ENCODE peak calls at places on chromosomes 3 and 15, in nine cellular contexts. O is spleen, I is thyroid gland, L is osteoblast, Z is A673, S is SJSA1, X is fibroblast of lung, Y is stomach, E is IMR-90. M is an unnamed sample.

GRCh38 chr3:189841474-189842205 is 210.5 kb downstream of the TP63 start:
- DNase-seq in O (no peak), I (no peak), L (peak; percentile 37), Z (no peak), S (no peak), X (peak; percentile 2), Y (no peak), E (peak; percentile 64), M (no peak)

GRCh38 chr3:181623924-181624694 is 87.6 kb upstream of the SOX2 start:
- DNase-seq in O (no peak), I (peak; percentile 56), L (no peak), Z (no peak), S (peak; percentile 70), X (no peak), Y (no peak), E (no peak), M (no peak)

GRCh38 chr3:4821975-4822374 is 157.3 kb upstream of the BHLHE40 start:
- DNase-seq in O (peak; percentile 87), I (peak; percentile 34), L (no peak), Z (no peak), S (no peak), X (no peak), Y (peak; percentile 43), E (no peak), M (no peak)

GRCh38 chr3:46503194-46503924 is 5.6 kb downstream of the RTP3 start:
- DNase-seq in O (no peak), I (no peak), L (no peak), Z (no peak), S (no peak), X (peak; percentile 58), Y (no peak), E (peak; percentile 23), M (no peak)

GRCh38 chr3:11136116-11136515 is 18.2 kb upstream of the HRH1 start:
- DNase-seq in O (no peak), I (no peak), L (no peak), Z (no peak), S (peak; percentile 32), X (peak; percentile 69), Y (no peak), E (peak; percentile 61), M (no peak)

GRCh38 chr3:31132132-31132769 is 237.8 kb upstream of the GADL1 start:
- DNase-seq in O (no peak), I (no peak), L (no peak), Z (peak; percentile 62), S (peak; percentile 25), X (peak; percentile 61), Y (no peak), E (peak; percentile 53), M (peak; percentile 37)

GRCh38 chr15:62895139-62895866 is 147.2 kb upstream of the TPM1 start:
- DNase-seq in O (no peak), I (no peak), L (no peak), Z (no peak), S (peak; percentile 93), X (peak; percentile 79), Y (no peak), E (peak; percentile 88), M (no peak)

GRCh38 chr3:60017631-60018030 is 967.8 kb upstream of the CFAP20DC start:
- DNase-seq in O (no peak), I (no peak), L (no peak), Z (no peak), S (no peak), X (peak; percentile 4), Y (no peak), E (no peak), M (peak; percentile 72)

GRCh38 chr3:14143826-14144225 is 19.0 kb downstream of the TMEM43 start:
- DNase-seq in O (no peak), I (peak; percentile 76), L (peak; percentile 90), Z (peak; percentile 35), S (peak; percentile 84), X (peak; percentile 96), Y (no peak), E (peak; percentile 94), M (no peak)

GRCh38 chr15:23616536-23616935 is 31.1 kb downstream of the MAGEL2 start:
- DNase-seq in O (no peak), I (no peak), L (no peak), Z (no peak), S (no peak), X (no peak), Y (no peak), E (no peak), M (no peak)

GRCh38 chr15:56963126-56963525 is 44.7 kb downstream of the TCF12 start:
- DNase-seq in O (no peak), I (no peak), L (no peak), Z (no peak), S (no peak), X (peak; percentile 54), Y (no peak), E (no peak), M (no peak)
- H3K27ac ChIP-seq in O (no peak overlapping the region), I (no peak overlapping the region), L (no peak overlapping the region), Z (peak overlapping the region; percentile 49), S (no peak overlapping the region), X (no peak overlapping the region), Y (no peak overlapping the region), E (no peak overlapping the region), M (no peak overlapping the region)

DNA sequence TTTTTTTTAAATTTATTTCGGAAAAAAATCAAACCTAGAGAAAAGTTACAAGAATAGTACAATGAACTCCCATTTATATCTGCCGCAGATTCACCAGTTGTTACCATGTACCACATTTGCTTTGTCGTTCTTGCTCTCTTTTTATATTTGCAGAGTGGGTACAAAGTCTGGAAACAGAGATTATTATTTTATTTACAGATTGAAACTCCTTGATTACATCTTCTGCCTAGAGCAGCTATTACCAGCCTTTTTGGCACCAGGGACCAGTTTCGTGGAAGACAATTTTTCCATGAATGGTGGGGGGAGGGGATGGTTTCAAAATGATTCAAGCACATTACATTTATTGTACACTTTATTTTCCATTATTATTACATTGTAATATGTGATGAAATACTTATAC is 8.3 kb downstream of the MEF2A start:
- DNase-seq in O (no peak), I (no peak), L (no peak), Z (no peak), S (no peak), X (no peak), Y (no peak), E (no peak), M (no peak)
- H3K4me1 ChIP-seq in O (peaks cover 22% of the 10 kb centered on the region), I (peaks cover 9% of the 10 kb centered on the region), L (peaks cover 9% of the 10 kb centered on the region), Z (peaks cover 10% of the 10 kb centered on the region), S (no peaks in the 10 kb centered on the region), X (no peaks in the 10 kb centered on the region), Y (peaks cover 85% of the 10 kb centered on the region), E (peaks cover 4% of the 10 kb centered on the region), M (no peaks in the 10 kb centered on the region)

GRCh38 chr15:58528197-58528870 is 96.5 kb downstream of the LIPC start:
- DNase-seq in O (no peak), I (peak; percentile 86), L (no peak), Z (no peak), S (peak; percentile 27), X (peak; percentile 24), Y (peak; percentile 62), E (peak; percentile 53), M (no peak)
- H3K27ac ChIP-seq in O (no peak overlapping the region), I (peak overlapping the region; percentile 83), L (no peak overlapping the region), Z (no peak overlapping the region), S (no peak overlapping the region), X (no peak overlapping the region), Y (peak overlapping the region; percentile 72), E (no peak overlapping the region), M (no peak overlapping the region)

GRCh38 chr3:71421820-71422566 is 161.5 kb downstream of the FOXP1 start:
- DNase-seq in O (peak; percentile 82), I (no peak), L (no peak), Z (no peak), S (no peak), X (no peak), Y (no peak), E (no peak), M (peak; percentile 90)
- H3K4me1 ChIP-seq in O (peaks cover 38% of the 10 kb centered on the region), I (peaks cover 28% of the 10 kb centered on the region), L (peaks cover 25% of the 10 kb centered on the region), Z (peaks cover 11% of the 10 kb centered on the region), S (peaks cover 6% of the 10 kb centered on the region), X (no peaks in the 10 kb centered on the region), Y (peaks cover 26% of the 10 kb centered on the region), E (no peaks in the 10 kb centered on the region), M (peaks cover 50% of the 10 kb centered on the region)

GRCh38 chr3:16512435-16513140 is 911 bp downstream of the RFTN1 start:
- DNase-seq in O (peak; percentile 91), I (peak; percentile 68), L (peak; percentile 96), Z (no peak), S (peak; percentile 78), X (no peak), Y (peak; percentile 26), E (no peak), M (no peak)
- H3K27ac ChIP-seq in O (peak overlapping the region; percentile 89), I (peak overlapping the region; percentile 93), L (peak overlapping the region; percentile 94), Z (no peak overlapping the region), S (peak overlapping the region; percentile 70), X (peak overlapping the region; percentile 89), Y (peak overlapping the region; percentile 84), E (peak overlapping the region; percentile 93), M (no peak overlapping the region)

GRCh38 chr3:13020159-13020558 is 53.1 kb downstream of the IQSEC1 start:
- DNase-seq in O (peak; percentile 70), I (no peak), L (peak; percentile 57), Z (no peak), S (no peak), X (no peak), Y (no peak), E (no peak), M (no peak)

GRCh38 chr3:13022348-13023250 is 50.6 kb downstream of the IQSEC1 start:
- DNase-seq in O (peak; percentile 89), I (peak; percentile 55), L (peak; percentile 98), Z (no peak), S (no peak), X (peak; percentile 89), Y (peak; percentile 39), E (peak; percentile 89), M (no peak)

GRCh38 chr3:13019706-13020105 is 53.5 kb downstream of the IQSEC1 start:
- DNase-seq in O (peak; percentile 79), I (no peak), L (peak; percentile 46), Z (no peak), S (no peak), X (no peak), Y (no peak), E (no peak), M (no peak)

GRCh38 chr3:13021934-13022265 is 51.3 kb downstream of the IQSEC1 start:
- DNase-seq in O (peak; percentile 82), I (no peak), L (no peak), Z (no peak), S (no peak), X (no peak), Y (no peak), E (no peak), M (no peak)

GRCh38 chr3:13021141-13021933 is 51.9 kb downstream of the IQSEC1 start:
- DNase-seq in O (peak; percentile 85), I (peak; percentile 38), L (peak; percentile 44), Z (no peak), S (no peak), X (no peak), Y (peak; percentile 60), E (no peak), M (no peak)
- H3K4me1 ChIP-seq in O (peaks cover 31% of the 10 kb centered on the region), I (peaks cover 42% of the 10 kb centered on the region), L (peaks cover 84% of the 10 kb centered on the region), Z (no peaks in the 10 kb centered on the region), S (no peaks in the 10 kb centered on the region), X (peaks cover 19% of the 10 kb centered on the region), Y (peaks cover 54% of the 10 kb centered on the region), E (peaks cover 32% of the 10 kb centered on the region), M (peaks cover 25% of the 10 kb centered on the region)

GRCh38 chr3:143612541-143612940 is 235.7 kb downstream of the SLC9A9 start:
- DNase-seq in O (no peak), I (no peak), L (no peak), Z (no peak), S (no peak), X (no peak), Y (no peak), E (no peak), M (no peak)
- H3K27ac ChIP-seq in O (no peak overlapping the region), I (no peak overlapping the region), L (no peak overlapping the region), Z (no peak overlapping the region), S (no peak overlapping the region), X (no peak overlapping the region), Y (no peak overlapping the region), E (no peak overlapping the region), M (no peak overlapping the region)